ENCODE peak calls at places on chromosomes 11 and 22, in nine cellular contexts. K is tibial artery; Q is stimulated activated CD4-positive, alpha-beta T cell treated with anti-CD3 and anti-CD28 coated beads, TNF-alpha, amount 100 ng/mL, for 48 hours; M is putamen; P is GF-D8; D is NCI-H187; T is NCI-H1930; U is caudate nucleus; S is COR-L47. L is an unnamed sample.

GRCh38 chr11:75510626-75511025 is 15.1 kb downstream of the GDPD5 start:
- DNase-seq in K (no peak), Q (no peak), M (no peak), P (no peak), D (no peak), T (no peak), U (no peak), S (no peak), L (no peak)

GRCh38 chr11:36311926-36312592 is 16.0 kb downstream of the PRR5L start:
- DNase-seq in K (no peak), Q (no peak), M (no peak), P (no peak), D (no peak), T (no peak), U (no peak), S (peak; percentile 12), L (no peak)

GRCh38 chr11:69004411-69005182 is 8.4 kb downstream of the MRGPRF start:
- DNase-seq in K (no peak), Q (no peak), M (no peak), P (no peak), D (no peak), T (no peak), U (no peak), S (no peak), L (no peak)

GRCh38 chr11:72983560-72983959 is 158.6 kb downstream of the FCHSD2 start:
- DNase-seq in K (no peak), Q (no peak), M (no peak), P (no peak), D (no peak), T (no peak), U (no peak), S (no peak), L (no peak)

GRCh38 chr11:75315439-75315805 is 36.0 kb downstream of the ARRB1 start:
- DNase-seq in K (no peak), Q (no peak), M (no peak), P (no peak), D (no peak), T (no peak), U (no peak), S (no peak), L (no peak)

GRCh38 chr22:23575601-23576000 is 4.5 kb downstream of the IGLL1 start:
- DNase-seq in K (no peak), Q (no peak), M (no peak), P (no peak), D (no peak), T (no peak), U (no peak), S (no peak), L (no peak)

GRCh38 chr22:20964799-20965103 is 2.3 kb upstream of the AIFM3 start:
- DNase-seq in K (no peak), Q (no peak), M (no peak), P (no peak), D (no peak), T (no peak), U (no peak), S (no peak), L (no peak)

GRCh38 chr11:101848262-101848661 is 66.5 kb upstream of the CEP126 start:
- DNase-seq in K (no peak), Q (no peak), M (no peak), P (peak; percentile 44), D (no peak), T (no peak), U (no peak), S (peak; percentile 34), L (no peak)

GRCh38 chr11:69718147-69718546 is 14.3 kb upstream of the FGF19 start:
- DNase-seq in K (no peak), Q (no peak), M (no peak), P (peak; percentile 39), D (peak; percentile 23), T (peak; percentile 50), U (no peak), S (peak; percentile 39), L (no peak)

GRCh38 chr22:19823191-19823590 is 31.5 kb downstream of the GNB1L start:
- DNase-seq in K (no peak), Q (no peak), M (no peak), P (no peak), D (no peak), T (no peak), U (no peak), S (no peak), L (no peak)

GRCh38 chr11:65551572-65552398 is 6.4 kb downstream of the LTBP3 start:
- DNase-seq in K (no peak), Q (no peak), M (no peak), P (peak; percentile 52), D (peak; percentile 40), T (peak; percentile 25), U (peak; percentile 13), S (peak; percentile 53), L (no peak)

GRCh38 chr22:37581534-37581933 is 1.6 kb upstream of the LGALS2 start:
- DNase-seq in K (no peak), Q (no peak), M (no peak), P (no peak), D (no peak), T (no peak), U (peak; percentile 54), S (no peak), L (no peak)

GRCh38 chr11:6911946-6912345 is 8.9 kb upstream of the OR2D3 start:
- DNase-seq in K (no peak), Q (no peak), M (no peak), P (no peak), D (no peak), T (no peak), U (no peak), S (no peak), L (no peak)

GRCh38 chr11:2196970-2197770 is 25.6 kb upstream of the TH start:
- DNase-seq in K (peak; percentile 64), Q (peak; percentile 58), M (peak; percentile 24), P (no peak), D (no peak), T (peak; percentile 77), U (peak; percentile 40), S (peak; percentile 87), L (no peak)

GRCh38 chr22:32649515-32650200 is 151.8 kb upstream of the TIMP3 start:
- DNase-seq in K (peak; percentile 75), Q (no peak), M (no peak), P (no peak), D (no peak), T (no peak), U (no peak), S (no peak), L (no peak)

GRCh38 chr22:40878937-40879336 is 17.0 kb upstream of the DNAJB7 start:
- DNase-seq in K (no peak), Q (no peak), M (no peak), P (no peak), D (no peak), T (no peak), U (no peak), S (no peak), L (no peak)

GRCh38 chr22:47369431-47370015 is 607.1 kb downstream of the TBC1D22A start:
- DNase-seq in K (no peak), Q (no peak), M (no peak), P (no peak), D (no peak), T (no peak), U (no peak), S (no peak), L (no peak)

GRCh38 chr11:45815747-45816146 is 10.8 kb downstream of the SLC35C1 start:
- DNase-seq in K (no peak), Q (no peak), M (no peak), P (no peak), D (no peak), T (no peak), U (no peak), S (no peak), L (no peak)

GRCh38 chr22:27754247-27754887 is 47.2 kb downstream of the MN1 start:
- DNase-seq in K (no peak), Q (no peak), M (no peak), P (no peak), D (no peak), T (no peak), U (no peak), S (peak; percentile 54), L (no peak)

GRCh38 chr11:32469791-32470190 is 34.5 kb upstream of the WT1 start:
- DNase-seq in K (no peak), Q (no peak), M (no peak), P (no peak), D (no peak), T (no peak), U (no peak), S (no peak), L (no peak)

GRCh38 chr11:8719260-8720190 is 36.9 kb downstream of the RPL27A start:
- DNase-seq in K (peak; percentile 71), Q (no peak), M (peak; percentile 24), P (no peak), D (no peak), T (no peak), U (peak; percentile 38), S (no peak), L (no peak)

L was measured in hypothalamus.